ENCODE peak calls at places on chromosomes 2 and 18, in four cellular contexts. I is left lung, S is H9, E is A549. H is an unnamed sample.

GRCh38 chr2:150468350-150468960 is 19.0 kb downstream of the RND3 start:
- DNase-seq in I (no peak), E (no peak), S (no peak), H (no peak)

GRCh38 chr2:216044883-216045499 is 31.6 kb upstream of the MREG start:
- DNase-seq in E (no peak), I (no peak), S (no peak), H (no peak)

GRCh38 chr2:186713664-186714063 is 19.8 kb downstream of the FAM171B start:
- DNase-seq in I (no peak), E (no peak), S (no peak), H (no peak)

GRCh38 chr2:1754046-1754445 is 9.7 kb upstream of the PXDN start:
- DNase-seq in E (no peak), I (no peak), S (no peak), H (no peak)

GRCh38 chr2:218344090-218344754 is 12.4 kb upstream of the CATIP start:
- DNase-seq in E (no peak), I (no peak), S (no peak), H (no peak)

GRCh38 chr2:71611781-71612545 is 158.6 kb downstream of the DYSF start:
- DNase-seq in E (no peak), I (peak; percentile 27), S (peak; percentile 16), H (peak; percentile 4)

GRCh38 chr18:55214534-55214933 is 255.3 kb upstream of the CCDC68 start:
- DNase-seq in I (no peak), E (no peak), S (peak; percentile 36), H (no peak)

GRCh38 chr2:207491086-207491485 is 38.7 kb upstream of the CREB1 start:
- DNase-seq in E (no peak), I (no peak), S (no peak), H (no peak)

GRCh38 chr2:171523969-171524401 is 1.7 kb downstream of the CYBRD1 start:
- DNase-seq in S (no peak), E (no peak), I (no peak), H (no peak)

GRCh38 chr2:174667461-174667860 is 69.9 kb upstream of the WIPF1 start:
- DNase-seq in I (peak; percentile 69), E (no peak), S (peak; percentile 42), H (no peak)

GRCh38 chr2:69594341-69594740 is 49.2 kb downstream of the AAK1 start:
- DNase-seq in S (no peak), I (no peak), E (no peak), H (no peak)
- H3K4me1 ChIP-seq in S (no peaks in the 10 kb centered on the region), I (no peaks in the 10 kb centered on the region), E (peaks cover 13% of the 10 kb centered on the region), H (no peaks in the 10 kb centered on the region)

DNA sequence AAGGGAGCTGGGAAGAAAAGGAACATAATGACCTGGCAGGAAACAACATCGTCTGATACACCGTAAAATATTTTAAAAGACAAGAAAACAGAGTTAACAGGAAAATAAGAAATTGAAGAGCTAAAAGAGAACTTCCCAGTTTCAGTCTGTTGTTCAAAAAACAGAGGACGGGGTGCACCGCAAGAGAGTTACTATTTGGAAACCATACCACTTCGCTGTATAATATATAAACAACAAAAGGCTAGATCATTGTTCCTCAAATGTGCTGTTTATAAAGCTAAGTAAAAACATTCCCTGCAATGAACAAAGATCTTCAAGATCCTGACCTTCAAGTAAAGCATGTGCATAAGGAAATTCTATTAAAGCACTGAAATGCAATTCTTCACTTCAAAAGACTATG is 2.1 kb downstream of the PPP3R1 start:
- DNase-seq in S (no peak), I (no peak), E (no peak), H (no peak)
- H3K4me1 ChIP-seq in S (peaks cover 3% of the 10 kb centered on the region), I (peaks cover 19% of the 10 kb centered on the region), E (peaks cover 46% of the 10 kb centered on the region), H (peaks cover 48% of the 10 kb centered on the region)

DNA sequence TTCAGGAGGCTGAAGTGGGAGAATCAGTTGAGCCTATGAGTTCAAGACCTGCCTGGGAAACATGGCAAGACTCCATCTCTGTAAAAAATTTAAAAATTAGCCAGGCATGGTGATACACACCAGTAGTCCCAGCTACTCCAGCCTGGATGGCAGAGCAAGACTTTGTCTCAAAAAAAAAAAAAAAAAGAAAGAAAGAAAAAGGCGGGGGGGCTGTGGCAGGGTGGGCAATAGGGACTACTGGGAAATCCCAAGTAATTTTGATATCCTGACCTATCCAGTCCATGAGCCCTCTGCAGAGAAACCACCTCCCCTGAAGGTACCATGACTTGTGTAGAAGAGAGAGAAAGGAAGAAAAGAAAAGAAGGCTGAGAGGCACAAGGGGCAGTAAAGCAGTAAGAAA is 45.3 kb downstream of the ALPK2 start:
- DNase-seq in E (no peak), S (no peak), I (no peak), H (no peak)
- H3K4me1 ChIP-seq in E (peaks cover 45% of the 10 kb centered on the region), S (peaks cover 16% of the 10 kb centered on the region), I (no peaks in the 10 kb centered on the region), H (no peaks in the 10 kb centered on the region)

GRCh38 chr2:66573412-66573811 is 138.5 kb downstream of the MEIS1 start:
- DNase-seq in S (peak; percentile 77), I (no peak), E (no peak), H (no peak)
- H3K4me1 ChIP-seq in S (peaks cover 6% of the 10 kb centered on the region), I (peaks cover 15% of the 10 kb centered on the region), E (peaks cover 26% of the 10 kb centered on the region), H (peaks cover 22% of the 10 kb centered on the region)

GRCh38 chr2:121476714-121477113 is 54.0 kb upstream of the RNU4ATAC start:
- DNase-seq in I (no peak), E (no peak), S (no peak), H (no peak)
- H3K4me1 ChIP-seq in I (peaks cover 15% of the 10 kb centered on the region), E (peaks cover 43% of the 10 kb centered on the region), S (no peaks in the 10 kb centered on the region), H (peaks cover 30% of the 10 kb centered on the region)

H was measured in HAP-1.